ENCODE peak calls at places on chromosome 5, in nine cellular contexts. K, N, F, R, H, Q, D, L and T are unnamed samples.

GRCh38 chr5:96885518-96886338 is 9.4 kb downstream of the ERAP2 start:
- DNase-seq in N (peak; percentile 32), K (no peak), L (no peak), D (no peak), R (no peak), F (no peak), H (no peak), Q (no peak), T (peak; percentile 73)

GRCh38 chr5:172173771-172174170 is 14.3 kb downstream of the STK10 start:
- DNase-seq in R (peak; percentile 35), L (no peak), Q (no peak), H (no peak), F (peak; percentile 68), N (peak; percentile 91), D (no peak), K (no peak), T (no peak)

GRCh38 chr5:156420665-156421064 is 93.7 kb downstream of the SGCD start:
- DNase-seq in D (no peak), Q (no peak), R (peak; percentile 20), K (no peak), F (no peak), H (no peak), N (no peak), L (no peak), T (no peak)

GRCh38 chr5:36301858-36302603 is at the start of gene RANBP3L:
- DNase-seq in L (no peak), D (no peak), R (no peak), F (peak; percentile 86), N (peak; percentile 47), H (no peak), Q (no peak), K (no peak), T (peak; percentile 21)

GRCh38 chr5:14767942-14768837 is 103.4 kb downstream of the ANKH start:
- DNase-seq in N (no peak), F (no peak), R (no peak), Q (no peak), H (no peak), K (no peak), D (no peak), L (no peak), T (no peak)

GRCh38 chr5:6858419-6858818 is 145.2 kb downstream of the TENT4A start:
- DNase-seq in F (no peak), D (no peak), R (no peak), N (no peak), H (no peak), Q (no peak), K (no peak), L (no peak), T (no peak)

GRCh38 chr5:157917909-157918809 is 59.2 kb upstream of the CLINT1 start:
- DNase-seq in H (peak; percentile 66), L (no peak), K (peak; percentile 54), R (peak; percentile 91), N (peak; percentile 78), F (peak; percentile 73), Q (peak; percentile 68), D (peak; percentile 63), T (peak; percentile 78)

GRCh38 chr5:15425802-15426201 is 74.2 kb upstream of the FBXL7 start:
- DNase-seq in F (no peak), R (peak; percentile 3), H (no peak), K (no peak), L (no peak), N (peak; percentile 29), D (peak; percentile 16), Q (no peak), T (no peak)

GRCh38 chr5:126732716-126733115 is 44.2 kb upstream of the LMNB1 start:
- DNase-seq in F (no peak), L (no peak), R (no peak), D (no peak), H (no peak), N (no peak), Q (no peak), K (no peak), T (no peak)

GRCh38 chr5:14250094-14250777 is 107.1 kb downstream of the TRIO start:
- DNase-seq in Q (peak; percentile 93), D (peak; percentile 52), H (no peak), K (peak; percentile 54), L (no peak), F (peak; percentile 76), R (peak; percentile 69), N (peak; percentile 88), T (no peak)

GRCh38 chr5:169350016-169350415 is 49.1 kb upstream of the SLIT3 start:
- DNase-seq in H (no peak), R (peak; percentile 85), F (peak; percentile 29), D (no peak), N (peak; percentile 92), K (no peak), L (no peak), Q (no peak), T (no peak)

GRCh38 chr5:175800656-175801081 is 70.7 kb upstream of the CPLX2 start:
- DNase-seq in N (peak; percentile 49), D (no peak), Q (no peak), K (no peak), F (peak; percentile 12), H (no peak), L (no peak), R (peak; percentile 42), T (no peak)

GRCh38 chr5:14557203-14557725 is 24.3 kb upstream of the OTULINL start:
- DNase-seq in K (no peak), L (no peak), D (no peak), R (no peak), Q (no peak), N (no peak), H (no peak), F (no peak), T (no peak)

GRCh38 chr5:20359377-20359776 is 371.4 kb upstream of the CDH18 start:
- DNase-seq in N (no peak), Q (no peak), R (no peak), F (no peak), H (no peak), D (no peak), K (no peak), L (no peak), T (no peak)

DNA sequence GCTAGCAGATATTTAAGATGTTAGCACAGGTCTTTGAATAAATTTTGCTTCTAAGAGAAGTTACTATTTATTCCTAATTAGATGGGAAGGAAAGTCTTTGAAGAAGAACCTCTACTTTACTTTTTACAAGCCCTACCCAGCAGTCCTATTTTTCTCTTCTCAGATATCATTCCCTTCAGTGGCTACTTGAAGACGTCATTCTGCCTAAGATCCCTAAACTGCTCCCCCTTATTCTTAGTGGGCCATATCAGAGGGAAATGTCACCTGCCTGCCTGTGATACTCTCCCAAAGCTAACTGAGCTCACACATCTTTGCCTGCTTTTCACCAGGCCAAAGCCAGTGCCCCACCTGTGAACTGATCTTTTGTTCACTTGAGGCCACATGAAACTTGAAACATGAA is 16.5 kb upstream of the TMED9 start:
- DNase-seq in N (no peak), K (no peak), F (no peak), D (no peak), R (no peak), H (no peak), Q (no peak), L (no peak), T (no peak)
- TF ChIP-seq CTCF in N (no peak), K (no peak), F (no peak), D (no peak), R (no peak), H (no peak), Q (no peak), L (no peak), T (no peak)

GRCh38 chr5:51383494-51384081 is 340 bp downstream of the ISL1 start:
- DNase-seq in N (no peak), Q (no peak), R (no peak), L (no peak), K (no peak), D (no peak), F (no peak), H (no peak), T (no peak)
- H3K4me3 ChIP-seq in N (peak overlapping the region; percentile 45), Q (peak overlapping the region; percentile 52), R (peak overlapping the region; percentile 58), L (peak overlapping the region; percentile 66), K (peak overlapping the region; percentile 53), D (peak overlapping the region; percentile 24), F (peak overlapping the region; percentile 54), H (peak overlapping the region; percentile 60), T (no peak overlapping the region)

DNA sequence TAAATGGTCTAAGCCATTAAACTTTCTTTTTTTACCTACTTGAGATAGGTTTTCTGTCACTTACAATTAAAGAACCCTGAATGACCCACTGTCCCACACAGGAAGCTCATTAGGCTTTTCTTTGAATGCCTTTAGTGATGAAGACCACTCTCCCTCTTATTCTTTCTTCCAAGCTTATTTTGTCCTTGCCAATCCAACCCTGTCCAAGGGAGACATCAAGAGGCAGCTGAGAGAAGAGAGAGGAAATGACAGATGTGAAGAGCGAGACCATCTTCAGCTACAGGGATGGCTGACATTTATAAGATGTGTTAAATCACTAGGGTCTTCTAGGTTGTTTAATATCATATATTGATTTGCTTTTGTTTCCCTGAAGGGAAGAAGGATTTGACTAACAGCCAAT is 133.5 kb downstream of the FAM114A2 start:
- DNase-seq in F (peak; percentile 8), H (no peak), Q (no peak), N (no peak), K (no peak), D (no peak), L (no peak), R (no peak), T (no peak)
- TF ChIP-seq CTCF in F (no peak), H (no peak), Q (no peak), N (no peak), K (no peak), D (no peak), L (no peak), R (no peak), T (no peak)

DNA sequence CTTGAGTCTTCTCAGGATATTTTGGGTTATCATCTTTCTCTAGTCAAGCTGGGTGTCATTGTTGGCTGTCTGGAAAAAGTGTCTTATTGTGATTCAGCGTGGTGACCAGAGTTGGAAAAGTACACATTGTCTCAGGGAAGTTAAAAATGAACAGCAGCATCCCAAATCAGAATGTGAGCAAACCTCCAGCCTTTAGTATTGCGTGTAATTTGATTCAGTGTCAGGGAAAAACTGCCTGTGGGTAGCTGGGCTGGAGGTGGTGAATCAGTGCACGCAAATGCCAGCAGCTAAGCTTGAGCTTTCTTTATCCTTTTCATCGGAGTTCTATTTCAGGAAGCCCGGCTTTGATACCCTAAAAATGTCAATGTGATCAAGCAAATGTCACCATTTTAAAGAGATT is 25.9 kb upstream of the C5orf47 start:
- DNase-seq in D (no peak), R (peak; percentile 64), F (peak; percentile 43), Q (no peak), H (no peak), K (no peak), N (peak; percentile 79), L (no peak), T (no peak)
- H3K4me3 ChIP-seq in D (no peak overlapping the region), R (peak overlapping the region; percentile 51), F (no peak overlapping the region), Q (no peak overlapping the region), H (no peak overlapping the region), K (no peak overlapping the region), N (peak overlapping the region; percentile 56), L (peak overlapping the region; percentile 35), T (no peak overlapping the region)

DNA sequence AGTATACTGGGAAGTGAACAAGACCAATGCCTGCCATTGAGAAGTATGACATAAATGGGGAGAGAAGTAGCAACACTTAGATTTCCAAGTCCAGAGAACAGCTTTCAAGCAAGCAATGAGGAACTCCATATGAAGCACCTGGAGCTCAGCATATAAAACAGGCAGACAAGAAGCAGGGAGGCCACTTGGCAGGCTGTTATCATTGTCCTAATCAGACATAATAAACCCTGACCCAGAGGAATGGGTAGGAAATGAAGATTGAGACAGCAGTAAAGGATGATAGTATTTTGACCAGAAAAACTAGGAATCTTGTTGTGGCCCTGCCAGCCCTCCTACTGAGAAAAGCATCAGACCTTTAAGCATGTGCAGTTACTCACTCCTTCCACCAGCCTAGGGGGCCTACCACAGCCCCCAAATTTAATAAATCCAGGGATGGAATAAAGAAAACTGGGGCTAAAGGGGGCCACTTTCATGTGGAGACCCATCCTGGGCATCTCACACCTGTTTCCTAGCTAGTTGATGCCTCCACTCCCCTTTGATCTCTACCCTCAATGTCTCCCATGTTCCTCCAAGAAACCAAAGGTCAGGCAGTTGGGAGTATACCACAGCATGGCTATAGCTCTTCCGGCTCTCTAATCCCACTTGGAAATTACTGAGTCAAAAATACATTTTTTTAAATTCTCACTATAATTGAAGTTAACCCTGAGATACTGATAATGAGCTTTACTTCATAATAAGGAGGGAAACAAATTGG is 135.1 kb downstream of the SIL1 start:
- DNase-seq in Q (no peak), R (no peak), F (no peak), H (no peak), K (no peak), N (no peak), D (no peak), L (no peak), T (no peak)
- TF ChIP-seq CTCF in Q (no peak), R (no peak), F (no peak), H (no peak), K (no peak), N (no peak), D (no peak), L (no peak), T (no peak)